ENCODE peak calls at places on chromosomes 1 and 21, in eight cellular contexts. One of them, this sample, is unnamed.

GRCh38 chr1:65083263-65083896 is 64.6 kb upstream of the AK4 start:
- DNase-seq in Peyer's patch: no peak
- DNase-seq in MM.1S: no peak
- DNase-seq in omental fat pad: no peak
- DNase-seq in brain microvascular endothelial cell: peak
- DNase-seq in neural crest cell: no peak
- DNase-seq in thoracic aorta: no peak
- DNase-seq in adrenal gland: no peak
- DNase-seq in this sample: no peak

GRCh38 chr1:17419626-17420328 is 19.7 kb downstream of the RCC2 start:
- DNase-seq in thoracic aorta: no peak
- DNase-seq in adrenal gland: peak
- DNase-seq in neural crest cell: peak
- DNase-seq in omental fat pad: peak
- DNase-seq in brain microvascular endothelial cell: peak
- DNase-seq in MM.1S: peak
- DNase-seq in Peyer's patch: peak
- DNase-seq in this sample: peak

GRCh38 chr1:226820935-226821718 is 49.3 kb upstream of the PSEN2 start:
- DNase-seq in MM.1S: no peak
- DNase-seq in thoracic aorta: peak
- DNase-seq in omental fat pad: peak
- DNase-seq in brain microvascular endothelial cell: peak
- DNase-seq in neural crest cell: no peak
- DNase-seq in adrenal gland: peak
- DNase-seq in Peyer's patch: peak
- DNase-seq in this sample: no peak

GRCh38 chr1:106568161-106568560 is 488.3 kb upstream of the PRMT6 start:
- DNase-seq in omental fat pad: no peak
- DNase-seq in thoracic aorta: no peak
- DNase-seq in brain microvascular endothelial cell: no peak
- DNase-seq in Peyer's patch: no peak
- DNase-seq in adrenal gland: no peak
- DNase-seq in MM.1S: no peak
- DNase-seq in neural crest cell: no peak
- DNase-seq in this sample: no peak

GRCh38 chr1:23558140-23558871 is 995 bp downstream of the ID3 start:
- DNase-seq in neural crest cell: no peak
- DNase-seq in thoracic aorta: no peak
- DNase-seq in adrenal gland: no peak
- DNase-seq in Peyer's patch: peak
- DNase-seq in omental fat pad: no peak
- DNase-seq in MM.1S: peak
- DNase-seq in brain microvascular endothelial cell: no peak
- DNase-seq in this sample: peak

GRCh38 chr1:207884276-207885029 is 26.5 kb downstream of the CD34 start:
- DNase-seq in brain microvascular endothelial cell: no peak
- DNase-seq in Peyer's patch: no peak
- DNase-seq in thoracic aorta: no peak
- DNase-seq in neural crest cell: no peak
- DNase-seq in omental fat pad: no peak
- DNase-seq in MM.1S: no peak
- DNase-seq in adrenal gland: no peak
- DNase-seq in this sample: no peak

GRCh38 chr1:117535776-117536175 is 70.1 kb upstream of the TENT5C start:
- DNase-seq in brain microvascular endothelial cell: no peak
- DNase-seq in neural crest cell: no peak
- DNase-seq in omental fat pad: no peak
- DNase-seq in MM.1S: no peak
- DNase-seq in thoracic aorta: no peak
- DNase-seq in Peyer's patch: no peak
- DNase-seq in adrenal gland: no peak
- DNase-seq in this sample: no peak

GRCh38 chr1:64527191-64527590 is 57.3 kb downstream of the CACHD1 start:
- DNase-seq in MM.1S: no peak
- DNase-seq in omental fat pad: no peak
- DNase-seq in neural crest cell: no peak
- DNase-seq in thoracic aorta: no peak
- DNase-seq in adrenal gland: no peak
- DNase-seq in Peyer's patch: no peak
- DNase-seq in brain microvascular endothelial cell: no peak
- DNase-seq in this sample: no peak

GRCh38 chr1:86448670-86449069 is 20.1 kb upstream of the CLCA1 start:
- DNase-seq in adrenal gland: no peak
- DNase-seq in Peyer's patch: no peak
- DNase-seq in thoracic aorta: no peak
- DNase-seq in omental fat pad: no peak
- DNase-seq in MM.1S: no peak
- DNase-seq in brain microvascular endothelial cell: no peak
- DNase-seq in neural crest cell: no peak
- DNase-seq in this sample: no peak

GRCh38 chr1:183817576-183818288 is 12.8 kb downstream of the RGL1 start:
- DNase-seq in omental fat pad: no peak
- DNase-seq in adrenal gland: no peak
- DNase-seq in thoracic aorta: no peak
- DNase-seq in brain microvascular endothelial cell: no peak
- DNase-seq in neural crest cell: no peak
- DNase-seq in Peyer's patch: no peak
- DNase-seq in MM.1S: no peak
- DNase-seq in this sample: no peak

GRCh38 chr1:227489572-227489971 is 73.8 kb upstream of the ZNF678 start:
- DNase-seq in thoracic aorta: no peak
- DNase-seq in neural crest cell: no peak
- DNase-seq in Peyer's patch: no peak
- DNase-seq in brain microvascular endothelial cell: no peak
- DNase-seq in MM.1S: no peak
- DNase-seq in adrenal gland: no peak
- DNase-seq in omental fat pad: no peak
- DNase-seq in this sample: no peak

GRCh38 chr1:119647228-119647733 is 785 bp downstream of the ZNF697 start:
- DNase-seq in thoracic aorta: no peak
- DNase-seq in Peyer's patch: no peak
- DNase-seq in omental fat pad: peak
- DNase-seq in MM.1S: no peak
- DNase-seq in adrenal gland: peak
- DNase-seq in brain microvascular endothelial cell: no peak
- DNase-seq in neural crest cell: no peak
- DNase-seq in this sample: peak

GRCh38 chr1:208167229-208167869 is 76.8 kb downstream of the PLXNA2 start:
- DNase-seq in neural crest cell: no peak
- DNase-seq in adrenal gland: no peak
- DNase-seq in thoracic aorta: no peak
- DNase-seq in brain microvascular endothelial cell: no peak
- DNase-seq in MM.1S: no peak
- DNase-seq in Peyer's patch: no peak
- DNase-seq in omental fat pad: no peak
- DNase-seq in this sample: no peak

GRCh38 chr1:3467096-3468036 is 12.9 kb downstream of the ARHGEF16 start:
- DNase-seq in thoracic aorta: no peak
- DNase-seq in neural crest cell: no peak
- DNase-seq in MM.1S: no peak
- DNase-seq in brain microvascular endothelial cell: no peak
- DNase-seq in Peyer's patch: no peak
- DNase-seq in adrenal gland: no peak
- DNase-seq in omental fat pad: no peak
- DNase-seq in this sample: no peak

GRCh38 chr1:59757185-59757747 is 57.5 kb upstream of the HOOK1 start:
- DNase-seq in thoracic aorta: no peak
- DNase-seq in adrenal gland: no peak
- DNase-seq in brain microvascular endothelial cell: no peak
- DNase-seq in MM.1S: no peak
- DNase-seq in neural crest cell: no peak
- DNase-seq in omental fat pad: no peak
- DNase-seq in Peyer's patch: no peak
- DNase-seq in this sample: no peak

GRCh38 chr1:41412748-41413147 is 51.5 kb downstream of the FOXO6 start:
- DNase-seq in Peyer's patch: no peak
- DNase-seq in adrenal gland: no peak
- DNase-seq in brain microvascular endothelial cell: no peak
- DNase-seq in neural crest cell: no peak
- DNase-seq in MM.1S: no peak
- DNase-seq in omental fat pad: no peak
- DNase-seq in thoracic aorta: no peak
- DNase-seq in this sample: no peak

GRCh38 chr1:29853716-29854330 is 617.5 kb downstream of the PTPRU start:
- DNase-seq in neural crest cell: no peak
- DNase-seq in Peyer's patch: no peak
- DNase-seq in MM.1S: no peak
- DNase-seq in thoracic aorta: no peak
- DNase-seq in brain microvascular endothelial cell: no peak
- DNase-seq in adrenal gland: no peak
- DNase-seq in omental fat pad: no peak
- DNase-seq in this sample: no peak

DNA sequence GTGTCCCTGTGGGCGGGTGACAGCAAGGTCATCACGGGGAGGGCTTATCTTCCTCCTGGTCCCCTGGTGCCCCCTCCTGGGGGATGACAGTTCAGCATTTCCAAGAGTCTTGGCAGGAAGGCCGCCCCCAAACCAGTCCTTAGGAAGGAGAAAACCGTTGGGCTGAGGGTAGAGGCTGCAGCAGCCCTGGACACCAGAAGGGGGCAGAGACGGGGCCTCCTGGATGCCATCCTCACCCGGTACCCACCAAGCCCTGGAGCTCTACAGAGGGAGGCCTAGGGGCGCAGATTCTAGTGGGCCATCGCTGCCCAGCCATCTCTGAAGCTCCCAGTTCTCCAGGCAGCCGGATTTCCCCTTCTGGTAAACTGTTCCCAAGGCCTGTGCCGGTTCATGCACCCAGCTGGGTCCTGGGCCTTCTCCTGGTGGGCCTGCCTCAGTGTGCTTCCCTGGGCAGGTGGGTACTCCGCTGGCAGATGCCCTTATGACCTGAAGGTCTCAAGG is 14.8 kb upstream of the ZNF669 start:
- DNase-seq in Peyer's patch: no peak
- DNase-seq in neural crest cell: no peak
- DNase-seq in omental fat pad: no peak
- DNase-seq in thoracic aorta: no peak
- DNase-seq in adrenal gland: no peak
- DNase-seq in MM.1S: peak
- DNase-seq in brain microvascular endothelial cell: no peak
- DNase-seq in this sample: no peak
- TF ChIP-seq CTCF in Peyer's patch: no peak
- TF ChIP-seq CTCF in neural crest cell: peak
- TF ChIP-seq CTCF in omental fat pad: no peak
- TF ChIP-seq CTCF in thoracic aorta: no peak
- TF ChIP-seq CTCF in adrenal gland: no peak
- TF ChIP-seq CTCF in MM.1S: peak
- TF ChIP-seq CTCF in brain microvascular endothelial cell: peak
- TF ChIP-seq CTCF in this sample: peak

GRCh38 chr21:15614757-15615156 is 115.0 kb upstream of the USP25 start:
- DNase-seq in thoracic aorta: no peak
- DNase-seq in brain microvascular endothelial cell: no peak
- DNase-seq in neural crest cell: no peak
- DNase-seq in adrenal gland: no peak
- DNase-seq in omental fat pad: no peak
- DNase-seq in MM.1S: no peak
- DNase-seq in Peyer's patch: no peak
- DNase-seq in this sample: no peak

GRCh38 chr21:15620892-15621291 is 108.9 kb upstream of the USP25 start:
- DNase-seq in MM.1S: no peak
- DNase-seq in omental fat pad: no peak
- DNase-seq in Peyer's patch: no peak
- DNase-seq in adrenal gland: no peak
- DNase-seq in neural crest cell: no peak
- DNase-seq in thoracic aorta: no peak
- DNase-seq in brain microvascular endothelial cell: no peak
- DNase-seq in this sample: no peak

GRCh38 chr21:15616864-15617574 is 112.8 kb upstream of the USP25 start:
- DNase-seq in MM.1S: no peak
- DNase-seq in brain microvascular endothelial cell: peak
- DNase-seq in omental fat pad: no peak
- DNase-seq in neural crest cell: no peak
- DNase-seq in Peyer's patch: no peak
- DNase-seq in adrenal gland: no peak
- DNase-seq in thoracic aorta: no peak
- DNase-seq in this sample: no peak

GRCh38 chr21:15617968-15618367 is 111.8 kb upstream of the USP25 start:
- DNase-seq in MM.1S: no peak
- DNase-seq in brain microvascular endothelial cell: peak
- DNase-seq in adrenal gland: no peak
- DNase-seq in omental fat pad: no peak
- DNase-seq in Peyer's patch: no peak
- DNase-seq in neural crest cell: no peak
- DNase-seq in thoracic aorta: no peak
- DNase-seq in this sample: no peak
- TF ChIP-seq CTCF in MM.1S: no peak
- TF ChIP-seq CTCF in brain microvascular endothelial cell: no peak
- TF ChIP-seq CTCF in adrenal gland: no peak
- TF ChIP-seq CTCF in omental fat pad: no peak
- TF ChIP-seq CTCF in Peyer's patch: no peak
- TF ChIP-seq CTCF in neural crest cell: no peak
- TF ChIP-seq CTCF in thoracic aorta: no peak
- TF ChIP-seq CTCF in this sample: no peak

GRCh38 chr1:33464552-33464951 is 7.9 kb upstream of the ZSCAN20 start:
- DNase-seq in omental fat pad: no peak
- DNase-seq in thoracic aorta: no peak
- DNase-seq in neural crest cell: no peak
- DNase-seq in Peyer's patch: no peak
- DNase-seq in adrenal gland: no peak
- DNase-seq in brain microvascular endothelial cell: no peak
- DNase-seq in MM.1S: no peak
- DNase-seq in this sample: no peak

GRCh38 chr1:33468011-33468410 is 4.4 kb upstream of the ZSCAN20 start:
- DNase-seq in thoracic aorta: no peak
- DNase-seq in Peyer's patch: no peak
- DNase-seq in brain microvascular endothelial cell: no peak
- DNase-seq in omental fat pad: no peak
- DNase-seq in adrenal gland: no peak
- DNase-seq in MM.1S: no peak
- DNase-seq in neural crest cell: no peak
- DNase-seq in this sample: no peak

GRCh38 chr1:33468972-33469371 is 3.5 kb upstream of the ZSCAN20 start:
- DNase-seq in brain microvascular endothelial cell: no peak
- DNase-seq in omental fat pad: no peak
- DNase-seq in thoracic aorta: no peak
- DNase-seq in Peyer's patch: no peak
- DNase-seq in MM.1S: no peak
- DNase-seq in adrenal gland: no peak
- DNase-seq in neural crest cell: no peak
- DNase-seq in this sample: no peak

GRCh38 chr1:33468559-33468958 is 3.9 kb upstream of the ZSCAN20 start:
- DNase-seq in Peyer's patch: no peak
- DNase-seq in omental fat pad: no peak
- DNase-seq in brain microvascular endothelial cell: peak
- DNase-seq in thoracic aorta: no peak
- DNase-seq in adrenal gland: no peak
- DNase-seq in MM.1S: no peak
- DNase-seq in neural crest cell: no peak
- DNase-seq in this sample: no peak

GRCh38 chr1:33466159-33466558 is 6.3 kb upstream of the ZSCAN20 start:
- DNase-seq in Peyer's patch: no peak
- DNase-seq in MM.1S: no peak
- DNase-seq in omental fat pad: no peak
- DNase-seq in neural crest cell: no peak
- DNase-seq in brain microvascular endothelial cell: no peak
- DNase-seq in adrenal gland: peak
- DNase-seq in thoracic aorta: no peak
- DNase-seq in this sample: no peak
- TF ChIP-seq CTCF in Peyer's patch: no peak
- TF ChIP-seq CTCF in MM.1S: no peak
- TF ChIP-seq CTCF in omental fat pad: no peak
- TF ChIP-seq CTCF in neural crest cell: no peak
- TF ChIP-seq CTCF in brain microvascular endothelial cell: no peak
- TF ChIP-seq CTCF in adrenal gland: no peak
- TF ChIP-seq CTCF in thoracic aorta: no peak
- TF ChIP-seq CTCF in this sample: no peak

GRCh38 chr1:28370220-28371010 is 875 bp downstream of the PHACTR4 start:
- DNase-seq in MM.1S: peak
- DNase-seq in neural crest cell: peak
- DNase-seq in adrenal gland: peak
- DNase-seq in brain microvascular endothelial cell: peak
- DNase-seq in omental fat pad: no peak
- DNase-seq in Peyer's patch: no peak
- DNase-seq in thoracic aorta: no peak
- DNase-seq in this sample: peak
- TF ChIP-seq CTCF in MM.1S: no peak
- TF ChIP-seq CTCF in neural crest cell: peak
- TF ChIP-seq CTCF in adrenal gland: no peak
- TF ChIP-seq CTCF in brain microvascular endothelial cell: peak
- TF ChIP-seq CTCF in omental fat pad: no peak
- TF ChIP-seq CTCF in Peyer's patch: no peak
- TF ChIP-seq CTCF in thoracic aorta: peak
- TF ChIP-seq CTCF in this sample: peak

This sample was measured in progenitor cell of endocrine pancreas.